ENCODE peak calls at places on chromosomes 12 and 14, in five cellular contexts. Z is SHP77 treated with DMSO at 0.1 percent for 48 hours; S is HFFc6; X is CD4-positive, alpha-beta T cell; C is naive thymus-derived CD8-positive, alpha-beta T cell. E is an unnamed sample.

GRCh38 chr12:22670762-22671161 is 45.8 kb downstream of the ETNK1 start:
- DNase-seq in S (no peak), Z (no peak), X (no peak), C (no peak), E (no peak)

GRCh38 chr12:68587448-68587873 is 23.2 kb upstream of the RAP1B start:
- DNase-seq in X (no peak), Z (no peak), C (peak), S (no peak), E (peak)

GRCh38 chr14:38838049-38838978 is 264.7 kb downstream of the SEC23A start:
- DNase-seq in Z (no peak), C (no peak), S (no peak), X (no peak), E (no peak)

GRCh38 chr12:25553083-25553482 is at the start of gene LMNTD1:
- DNase-seq in C (no peak), Z (no peak), X (no peak), S (peak), E (no peak)

GRCh38 chr12:1250641-1251040 is 259.6 kb downstream of the ERC1 start:
- DNase-seq in S (no peak), C (no peak), X (no peak), Z (no peak), E (no peak)

GRCh38 chr12:46585854-46586621 is 213.5 kb upstream of the SLC38A2 start:
- DNase-seq in S (peak), X (peak), Z (peak), C (peak), E (peak)

GRCh38 chr12:108905725-108906124 is 25.8 kb downstream of the DAO start:
- DNase-seq in C (no peak), Z (no peak), S (no peak), X (no peak), E (no peak)

GRCh38 chr12:52918351-52918750 is 13.5 kb upstream of the KRT8 start:
- DNase-seq in C (no peak), S (no peak), X (no peak), Z (peak), E (no peak)

GRCh38 chr12:113262710-113263109 is 41.4 kb downstream of the TPCN1 start:
- DNase-seq in X (no peak), C (no peak), Z (no peak), S (no peak), E (no peak)

GRCh38 chr12:9649532-9649940 is 20.0 kb upstream of the CLEC2D start:
- DNase-seq in S (no peak), Z (no peak), C (no peak), X (peak), E (no peak)

GRCh38 chr12:52521175-52521574 is 981 bp upstream of the KRT5 start:
- DNase-seq in Z (no peak), X (no peak), S (no peak), C (peak), E (no peak)

GRCh38 chr12:74401966-74402365 is 135.7 kb upstream of the ATXN7L3B start:
- DNase-seq in Z (no peak), C (no peak), X (no peak), S (no peak), E (no peak)

GRCh38 chr12:111012918-111013317 is 92.5 kb upstream of the MYL2 start:
- DNase-seq in X (no peak), S (no peak), Z (no peak), C (no peak), E (no peak)

GRCh38 chr12:104450700-104451099 is 6.0 kb upstream of the CHST11 start:
- DNase-seq in Z (no peak), C (no peak), S (no peak), X (no peak), E (no peak)

GRCh38 chr14:101025131-101025530 is 121.6 kb upstream of the RTL1 start:
- DNase-seq in S (no peak), C (peak), X (no peak), Z (no peak), E (no peak)

GRCh38 chr14:40656301-40656700 is 950.4 kb upstream of the LRFN5 start:
- DNase-seq in S (no peak), Z (no peak), C (no peak), X (no peak), E (no peak)

GRCh38 chr12:78002878-78003277 is 172.2 kb downstream of the NAV3 start:
- DNase-seq in X (no peak), Z (peak), C (no peak), S (no peak), E (no peak)

GRCh38 chr12:94157891-94158495 is 9.6 kb downstream of the PLXNC1 start:
- DNase-seq in S (no peak), Z (no peak), X (no peak), C (no peak), E (no peak)

GRCh38 chr12:110763578-110763977 is 20.9 kb upstream of the PPP1CC start:
- DNase-seq in X (no peak), S (no peak), C (no peak), Z (no peak), E (no peak)

GRCh38 chr14:87748558-87748957 is 244.4 kb downstream of the GALC start:
- DNase-seq in C (no peak), Z (no peak), S (no peak), X (no peak), E (no peak)